ENCODE peak calls at places on chromosomes 5 and 9, in four cellular contexts. V is adrenal gland; Y is neural progenitor cell; F is activated T-helper 9 cell treated with anti-CD3 and anti-CD28 coated beads, Interleukin-2, amount 50 U/mL, for 16 hours. A is an unnamed sample.

GRCh38 chr5:133347039-133347438 is 265.3 kb downstream of the FSTL4 start:
- DNase-seq in V (no peak), Y (no peak), F (no peak), A (no peak)

GRCh38 chr9:110049699-110050450 is 158.1 kb downstream of the C9orf152 start:
- DNase-seq in V (peak), Y (peak), F (peak), A (peak)

GRCh38 chr5:149860801-149861322 is 83.7 kb downstream of the PDE6A start:
- DNase-seq in V (no peak), Y (no peak), F (no peak), A (no peak)

GRCh38 chr5:37840036-37840909 is at the start of gene GDNF:
- DNase-seq in V (no peak), Y (peak), F (no peak), A (peak)

GRCh38 chr5:135708481-135708880 is 126.0 kb upstream of the SLC25A48 start:
- DNase-seq in V (no peak), Y (no peak), F (no peak), A (no peak)

GRCh38 chr5:35857606-35858205 is 1.0 kb downstream of the IL7R start:
- DNase-seq in V (no peak), Y (no peak), F (no peak), A (no peak)

GRCh38 chr9:80052830-80053229 is 481.1 kb downstream of the TLE4 start:
- DNase-seq in V (no peak), Y (no peak), F (no peak), A (no peak)

GRCh38 chr9:129898205-129898604 is 62.9 kb downstream of the USP20 start:
- DNase-seq in V (no peak), Y (no peak), F (no peak), A (no peak)

GRCh38 chr9:104093162-104093561 is 947 bp upstream of the SMC2 start:
- DNase-seq in V (no peak), Y (peak), F (no peak), A (no peak)

GRCh38 chr5:142797420-142797819 is 27.2 kb downstream of the ARHGAP26 start:
- DNase-seq in V (no peak), Y (no peak), F (no peak), A (no peak)

GRCh38 chr9:122058707-122059106 is 34.4 kb downstream of the TTLL11 start:
- DNase-seq in V (no peak), Y (no peak), F (no peak), A (no peak)

GRCh38 chr5:37737326-37738056 is 102.3 kb downstream of the GDNF start:
- DNase-seq in V (no peak), Y (no peak), F (no peak), A (no peak)

GRCh38 chr9:72185561-72185960 is 36.3 kb downstream of the GDA start:
- DNase-seq in V (no peak), Y (no peak), F (no peak), A (no peak)

GRCh38 chr5:65262590-65263189 is 219.0 kb downstream of the ADAMTS6 start:
- DNase-seq in V (no peak), Y (peak), F (no peak), A (peak)

GRCh38 chr5:122112733-122113558 is 16.4 kb upstream of the ZNF474 start:
- DNase-seq in V (no peak), Y (no peak), F (no peak), A (no peak)

GRCh38 chr9:135329571-135330306 is 149.8 kb upstream of the PPP1R26 start:
- DNase-seq in V (no peak), Y (peak), F (no peak), A (no peak)

GRCh38 chr9:70291446-70291845 is 32.7 kb downstream of the SMC5 start:
- DNase-seq in V (no peak), Y (no peak), F (no peak), A (no peak)

GRCh38 chr5:53985796-53986195 is 324.6 kb downstream of the ARL15 start:
- DNase-seq in V (no peak), Y (no peak), F (no peak), A (no peak)

GRCh38 chr5:158375531-158375930 is 516.6 kb upstream of the CLINT1 start:
- DNase-seq in V (no peak), Y (no peak), F (no peak), A (no peak)

GRCh38 chr9:73613092-73613701 is 461.5 kb downstream of the ANXA1 start:
- DNase-seq in V (no peak), Y (no peak), F (no peak), A (no peak)

GRCh38 chr5:127112347-127112864 is 39.1 kb upstream of the C5orf63 start:
- DNase-seq in V (no peak), Y (no peak), F (no peak), A (no peak)

GRCh38 chr5:78974011-78974410 is 11.1 kb downstream of the ARSB start:
- DNase-seq in V (no peak), Y (no peak), F (no peak), A (no peak)

GRCh38 chr5:54294097-54294667 is 16.2 kb downstream of the ARL15 start:
- DNase-seq in V (no peak), Y (no peak), F (no peak), A (no peak)

GRCh38 chr5:117889592-117889991 is 1098.8 kb downstream of the DTWD2 start:
- DNase-seq in V (no peak), Y (no peak), F (no peak), A (no peak)

GRCh38 chr9:89418882-89419641 is 78.9 kb downstream of the SEMA4D start:
- DNase-seq in V (no peak), Y (no peak), F (peak), A (no peak)

GRCh38 chr5:148910686-148911361 is 84.4 kb downstream of the ADRB2 start:
- DNase-seq in V (no peak), Y (no peak), F (no peak), A (no peak)

GRCh38 chr5:33807771-33808170 is 84.0 kb downstream of the ADAMTS12 start:
- DNase-seq in V (no peak), Y (no peak), F (no peak), A (no peak)

GRCh38 chr5:123776761-123777160 is 264.8 kb downstream of the CSNK1G3 start:
- DNase-seq in V (no peak), Y (no peak), F (no peak), A (no peak)

GRCh38 chr5:58451732-58452565 is 7.9 kb downstream of the PLK2 start:
- DNase-seq in V (no peak), Y (no peak), F (no peak), A (no peak)

GRCh38 chr9:107750741-107751521 is 261.4 kb upstream of the KLF4 start:
- DNase-seq in V (peak), Y (no peak), F (no peak), A (peak)

GRCh38 chr5:58490397-58491072 is 700 bp upstream of the GAPT start:
- DNase-seq in V (no peak), Y (peak), F (no peak), A (no peak)

GRCh38 chr5:179321206-179321987 is 23.9 kb downstream of the ADAMTS2 start:
- DNase-seq in V (no peak), Y (no peak), F (no peak), A (no peak)

A was measured in ovary.